ENCODE peak calls at places on chromosomes 13 and 19, in seven cellular contexts. G is activated CD8-positive, alpha-beta T cell treated with anti-CD3 and anti-CD28 coated beads, Interleukin-2, amount 10 ng/mL, durations not matched to agents 7 days and 5 days; L is iPS-NIHi11; F is activated CD4-positive, alpha-beta memory T cell treated with anti-CD3 and anti-CD28 coated beads, Interleukin-2, amount 10 ng/mL, durations not matched to agents 7 days and 5 days; Q is B cell; H is fibroblast of pulmonary artery; P is NCI-H1092 treated with DMSO at 0.1 percent for 48 hours. X is an unnamed sample.
A peak's percentile ranks its signal among the peaks of the same experiment; 100 is the strongest.

GRCh38 chr19:19655051-19655594 is 8.4 kb downstream of the ATP13A1 start:
- DNase-seq in G (no peak), H (no peak), Q (no peak), P (no peak), F (no peak), L (no peak), X (no peak)

GRCh38 chr19:2046046-2046907 is 4.8 kb downstream of the MKNK2 start:
- DNase-seq in Q (peak; percentile 33), P (no peak), F (no peak), H (no peak), G (peak; percentile 21), L (no peak), X (no peak)

GRCh38 chr13:46575843-46576242 is 22.9 kb downstream of the LRCH1 start:
- DNase-seq in Q (no peak), L (no peak), F (no peak), G (no peak), H (peak; percentile 93), P (no peak), X (no peak)

GRCh38 chr13:72061613-72062012 is 194.6 kb upstream of the DACH1 start:
- DNase-seq in Q (no peak), G (no peak), L (no peak), P (no peak), H (no peak), F (no peak), X (no peak)

GRCh38 chr13:73090116-73090811 is 31.5 kb downstream of the KLF5 start:
- DNase-seq in G (peak; percentile 41), H (peak; percentile 78), Q (no peak), L (peak; percentile 71), F (peak; percentile 31), P (no peak), X (no peak)

GRCh38 chr13:73933795-73934194 is 200.4 kb downstream of the KLF12 start:
- DNase-seq in P (no peak), L (no peak), G (no peak), Q (no peak), F (no peak), H (no peak), X (no peak)

GRCh38 chr19:35869327-35870123 is 1.2 kb downstream of the APLP1 start:
- DNase-seq in G (peak; percentile 90), F (peak; percentile 88), P (peak; percentile 70), Q (peak; percentile 83), L (peak; percentile 88), H (peak; percentile 60), X (peak; percentile 94)

GRCh38 chr19:2312819-2313501 is 5.0 kb upstream of the LINGO3 start:
- DNase-seq in F (no peak), L (no peak), Q (no peak), P (no peak), G (no peak), H (no peak), X (no peak)

GRCh38 chr13:112910616-112911280 is 58.3 kb upstream of the MCF2L start:
- DNase-seq in Q (no peak), G (no peak), F (no peak), H (no peak), L (no peak), P (no peak), X (no peak)

GRCh38 chr19:940591-941291 is 14.9 kb downstream of the ARID3A start:
- DNase-seq in F (peak; percentile 67), L (no peak), P (peak; percentile 97), H (no peak), G (peak; percentile 63), Q (peak; percentile 81), X (peak; percentile 96)

GRCh38 chr13:33016414-33017409 is at the start of gene KL:
- DNase-seq in P (no peak), H (no peak), Q (peak; percentile 20), L (peak; percentile 49), G (peak; percentile 34), F (peak; percentile 21), X (no peak)

GRCh38 chr19:12788025-12788681 is 3.1 kb upstream of the JUNB start:
- DNase-seq in H (no peak), F (no peak), P (no peak), G (no peak), Q (peak; percentile 22), L (no peak), X (no peak)

GRCh38 chr13:111389621-111390521 is 69.4 kb downstream of the TEX29 start:
- DNase-seq in Q (no peak), L (no peak), F (no peak), H (no peak), P (no peak), G (no peak), X (no peak)

GRCh38 chr13:95896302-95896701 is 156.9 kb downstream of the UGGT2 start:
- DNase-seq in P (no peak), H (peak; percentile 66), G (no peak), F (no peak), L (no peak), Q (no peak), X (no peak)

GRCh38 chr19:45104658-45105384 is 11.8 kb downstream of the PPP1R37 start:
- DNase-seq in L (no peak), P (no peak), H (no peak), F (no peak), Q (no peak), G (peak; percentile 40), X (no peak)

GRCh38 chr13:77985866-77986636 is 67.4 kb upstream of the EDNRB start:
- DNase-seq in L (no peak), H (peak; percentile 24), P (no peak), F (no peak), G (no peak), Q (no peak), X (no peak)

GRCh38 chr13:113371061-113371460 is 7.1 kb upstream of the GRTP1 start:
- DNase-seq in F (peak; percentile 4), L (no peak), H (no peak), G (no peak), P (no peak), Q (no peak), X (no peak)

GRCh38 chr19:20611866-20612265 is 46.3 kb upstream of the ZNF737 start:
- DNase-seq in G (no peak), P (no peak), H (no peak), F (no peak), L (no peak), Q (no peak), X (no peak)

GRCh38 chr19:55216461-55217198 is 7.3 kb upstream of the PTPRH start:
- DNase-seq in L (peak; percentile 93), G (peak; percentile 64), P (peak; percentile 90), F (peak; percentile 59), H (peak; percentile 99), Q (peak; percentile 55), X (peak; percentile 94)

GRCh38 chr19:9039728-9040127 is 29.5 kb upstream of the MUC16 start:
- DNase-seq in L (no peak), H (no peak), P (no peak), G (no peak), F (no peak), Q (no peak), X (no peak)

GRCh38 chr13:62643799-62644484 is 1228.3 kb upstream of the PCDH20 start:
- DNase-seq in L (no peak), P (no peak), F (no peak), G (no peak), H (no peak), Q (no peak), X (no peak)

GRCh38 chr13:87887459-87888123 is 216.4 kb downstream of the SLITRK5 start:
- DNase-seq in P (no peak), L (no peak), Q (no peak), H (no peak), G (no peak), F (no peak), X (no peak)

GRCh38 chr19:3778899-3779723 is 7.1 kb downstream of the MATK start:
- DNase-seq in Q (no peak), H (no peak), F (no peak), L (peak; percentile 31), P (no peak), G (no peak), X (no peak)

GRCh38 chr19:5154129-5154798 is 185.4 kb downstream of the KDM4B start:
- DNase-seq in H (peak; percentile 16), P (no peak), Q (peak; percentile 79), G (peak; percentile 62), F (peak; percentile 34), L (peak; percentile 84), X (no peak)

GRCh38 chr19:38434549-38435051 is 1.1 kb downstream of the RYR1 start:
- DNase-seq in L (peak; percentile 87), Q (no peak), F (no peak), P (no peak), H (no peak), G (no peak), X (no peak)

GRCh38 chr13:109725995-109726637 is 60.3 kb downstream of the IRS2 start:
- DNase-seq in Q (no peak), F (no peak), P (no peak), L (peak; percentile 51), H (no peak), G (no peak), X (no peak)

GRCh38 chr13:25109341-25109740 is 13.4 kb downstream of the PABPC3 start:
- DNase-seq in H (no peak), Q (no peak), L (no peak), P (no peak), G (no peak), F (no peak), X (no peak)

GRCh38 chr13:43303040-43303729 is 279.8 kb downstream of the DNAJC15 start:
- DNase-seq in P (peak; percentile 48), F (no peak), Q (no peak), G (no peak), L (peak; percentile 62), H (peak; percentile 80), X (peak; percentile 12)

GRCh38 chr19:12112701-12113100 is 27.4 kb downstream of the ZNF20 start:
- DNase-seq in G (no peak), P (no peak), L (no peak), H (no peak), Q (no peak), F (no peak), X (no peak)

GRCh38 chr13:44719857-44720671 is 143.9 kb upstream of the TSC22D1 start:
- DNase-seq in P (no peak), H (peak; percentile 84), F (no peak), G (no peak), Q (no peak), L (no peak), X (no peak)

GRCh38 chr19:5718579-5719273 is 1.2 kb downstream of the LONP1 start:
- DNase-seq in Q (peak; percentile 23), F (peak; percentile 68), H (peak; percentile 79), P (no peak), L (no peak), G (peak; percentile 77), X (no peak)

X was measured in NCI-H1105.